ENCODE peak calls at places on chromosomes 12 and 14, in six cellular contexts. R, Q, W, P, I and L are unnamed samples.

GRCh38 chr12:52233462-52234141 is 559 bp downstream of the KRT7 start:
- DNase-seq in R (no peak), Q (no peak), W (no peak), P (no peak), I (no peak), L (no peak)

GRCh38 chr12:116880817-116881324 is 370 bp downstream of the HRK start:
- DNase-seq in R (peak; percentile 25), Q (no peak), W (peak; percentile 75), P (no peak), I (no peak), L (no peak)

GRCh38 chr12:116882742-116883141 is 1.5 kb upstream of the HRK start:
- DNase-seq in R (no peak), Q (no peak), W (no peak), P (no peak), I (no peak), L (no peak)

GRCh38 chr14:97164014-97164413 is 366.8 kb downstream of the VRK1 start:
- DNase-seq in R (no peak), Q (no peak), W (no peak), P (no peak), I (no peak), L (no peak)

GRCh38 chr14:69312608-69313007 is 52.6 kb downstream of the GALNT16 start:
- DNase-seq in R (no peak), Q (no peak), W (no peak), P (no peak), I (no peak), L (no peak)

GRCh38 chr14:90625445-90625844 is 190.8 kb downstream of the TTC7B start:
- DNase-seq in R (no peak), Q (no peak), W (no peak), P (no peak), I (no peak), L (no peak)

GRCh38 chr12:30822385-30823139 is 67.8 kb upstream of the CAPRIN2 start:
- DNase-seq in R (peak; percentile 68), Q (no peak), W (peak; percentile 75), P (no peak), I (peak; percentile 76), L (no peak)

GRCh38 chr12:12326262-12326661 is 23.8 kb downstream of the MANSC1 start:
- DNase-seq in R (no peak), Q (no peak), W (no peak), P (no peak), I (no peak), L (no peak)

GRCh38 chr12:86228656-86229055 is 27.5 kb downstream of the MGAT4C start:
- DNase-seq in R (no peak), Q (no peak), W (no peak), P (no peak), I (no peak), L (no peak)
- H3K4me3 ChIP-seq in R (no peak overlapping the region), Q (no peak overlapping the region), W (no peak overlapping the region), P (no peak overlapping the region), I (no peak overlapping the region), L (no peak overlapping the region)

DNA sequence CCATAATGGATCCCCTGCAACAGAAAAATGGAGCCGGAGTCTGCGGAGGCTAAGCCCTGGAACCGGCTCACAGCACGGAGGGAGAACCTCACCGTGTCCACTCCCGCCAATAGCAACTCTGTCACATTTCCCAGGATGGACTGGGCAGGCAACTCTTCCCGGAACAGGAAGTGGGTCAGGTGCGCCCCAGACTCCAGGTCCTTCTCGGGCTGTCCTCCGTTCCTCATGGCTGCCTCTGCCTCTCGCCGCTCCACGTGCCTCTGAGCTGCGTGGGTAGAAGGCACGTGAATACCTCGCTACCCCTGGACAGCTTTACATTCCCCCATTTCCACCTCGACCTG is 2.2 kb downstream of the CYP27B1 start:
- DNase-seq in R (no peak), Q (no peak), W (no peak), P (no peak), I (no peak), L (no peak)
- H3K4me3 ChIP-seq in R (peak overlapping the region; percentile 62), Q (peak overlapping the region; percentile 33), W (peak overlapping the region; percentile 45), P (peak overlapping the region; percentile 68), I (peak overlapping the region; percentile 55), L (no peak overlapping the region)

DNA sequence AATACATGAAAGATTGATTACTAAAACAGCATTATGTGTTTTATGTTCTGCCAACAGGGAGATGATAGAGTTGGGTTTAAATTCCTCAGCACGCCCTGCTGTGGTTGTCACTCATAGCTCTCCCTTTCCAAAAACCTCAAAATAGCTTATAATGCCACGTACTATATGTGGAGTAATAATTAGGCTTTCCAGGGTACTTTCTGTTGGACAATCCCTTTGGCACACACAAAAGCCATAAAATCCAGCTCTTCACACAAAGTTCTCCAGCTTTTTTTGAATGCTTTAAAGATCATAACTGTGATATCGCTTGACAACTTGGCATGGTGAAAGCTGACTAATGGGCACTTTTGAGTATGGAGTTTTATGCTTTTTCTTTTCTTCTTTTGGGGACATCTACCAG is 145.3 kb upstream of the DCN start:
- DNase-seq in R (no peak), Q (no peak), W (no peak), P (no peak), I (no peak), L (peak; percentile 45)
- H3K4me3 ChIP-seq in R (no peak overlapping the region), Q (no peak overlapping the region), W (no peak overlapping the region), P (peak overlapping the region; percentile 53), I (no peak overlapping the region), L (no peak overlapping the region)

GRCh38 chr12:16094437-16094836 is 183.0 kb downstream of the SLC15A5 start:
- DNase-seq in R (no peak), Q (no peak), W (no peak), P (no peak), I (no peak), L (no peak)
- H3K4me3 ChIP-seq in R (no peak overlapping the region), Q (no peak overlapping the region), W (no peak overlapping the region), P (no peak overlapping the region), I (no peak overlapping the region), L (no peak overlapping the region)

GRCh38 chr14:20781805-20782204 is 737 bp downstream of the RNASE6 start:
- DNase-seq in R (no peak), Q (no peak), W (no peak), P (no peak), I (no peak), L (no peak)
- H3K4me3 ChIP-seq in R (peak overlapping the region; percentile 35), Q (no peak overlapping the region), W (no peak overlapping the region), P (peak overlapping the region; percentile 57), I (peak overlapping the region; percentile 41), L (no peak overlapping the region)

GRCh38 chr14:94027566-94028449 is 1.7 kb downstream of the OTUB2 start:
- DNase-seq in R (no peak), Q (no peak), W (no peak), P (no peak), I (no peak), L (no peak)

GRCh38 chr14:94025720-94026119 is 420 bp upstream of the OTUB2 start:
- DNase-seq in R (no peak), Q (no peak), W (no peak), P (no peak), I (no peak), L (no peak)

GRCh38 chr14:94026886-94027469 is 838 bp downstream of the OTUB2 start:
- DNase-seq in R (no peak), Q (no peak), W (no peak), P (no peak), I (no peak), L (no peak)

GRCh38 chr14:94024549-94024948 is 1.6 kb upstream of the OTUB2 start:
- DNase-seq in R (no peak), Q (no peak), W (no peak), P (no peak), I (no peak), L (no peak)

DNA sequence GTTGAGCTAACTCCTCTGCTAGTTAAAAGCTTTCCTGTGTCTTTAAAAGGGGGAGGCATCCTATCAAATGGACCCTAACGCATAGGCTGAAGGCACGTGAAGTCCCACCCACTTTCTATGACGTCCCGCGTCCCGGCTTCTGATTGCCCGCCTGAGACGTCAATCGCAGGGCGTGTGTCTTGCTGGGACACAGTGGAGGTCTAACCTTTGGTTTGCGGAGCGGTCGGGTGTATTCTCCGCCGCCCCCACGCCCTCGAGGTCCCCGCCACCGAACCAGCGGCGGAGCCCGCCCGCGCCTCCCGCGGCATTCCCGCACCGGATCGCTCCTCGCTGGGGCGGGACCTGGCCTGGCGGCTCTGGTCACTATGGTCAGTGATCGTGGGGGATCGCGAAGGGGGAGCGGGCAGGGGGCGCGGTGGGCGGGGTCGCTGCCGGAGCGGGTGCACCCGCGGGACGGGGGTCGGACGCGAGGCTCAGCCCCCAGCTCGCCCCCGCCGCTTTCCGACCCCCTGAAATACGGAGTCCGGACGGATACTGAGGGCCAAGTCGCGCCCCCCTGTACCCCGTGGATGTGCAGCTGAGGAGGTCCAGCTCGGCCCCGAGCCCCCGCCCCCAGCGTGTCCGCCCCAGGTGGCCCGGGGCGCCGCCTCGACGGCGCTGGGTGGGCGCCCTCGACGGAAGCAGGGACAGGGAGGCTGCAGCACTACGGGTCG is at the start of gene OTUB2:
- DNase-seq in R (peak; percentile 97), Q (peak; percentile 96), W (peak; percentile 97), P (peak; percentile 91), I (peak; percentile 97), L (peak; percentile 94)
- H3K4me3 ChIP-seq in R (peak within 1 kb of the TSS; percentile 82), Q (peak within 1 kb of the TSS; percentile 74), W (peak within 1 kb of the TSS; percentile 66), P (peak within 1 kb of the TSS; percentile 78), I (peak within 1 kb of the TSS; percentile 76), L (peak within 1 kb of the TSS; percentile 62)